ENCODE peak calls at places on chromosomes 2 and 18, in four cellular contexts. K is activated CD8-positive, alpha-beta T cell treated with anti-CD3 and anti-CD28 coated beads for 36 hours; R is AG09309; Z is ovary. A is an unnamed sample.

GRCh38 chr2:143246815-143247744 is 117.9 kb downstream of the ARHGAP15 start:
- DNase-seq in K (peak), R (no peak), Z (no peak), A (no peak)

GRCh38 chr2:5315512-5315911 is 376.7 kb upstream of the SOX11 start:
- DNase-seq in K (no peak), R (no peak), Z (no peak), A (no peak)

GRCh38 chr2:10982931-10983701 is 71.4 kb downstream of the KCNF1 start:
- DNase-seq in K (no peak), R (no peak), Z (no peak), A (no peak)

GRCh38 chr2:15050483-15050882 is 418.0 kb downstream of the LRATD1 start:
- DNase-seq in K (no peak), R (no peak), Z (no peak), A (no peak)

GRCh38 chr2:159149786-159150185 is 136.7 kb downstream of the WDSUB1 start:
- DNase-seq in K (no peak), R (no peak), Z (no peak), A (no peak)

GRCh38 chr2:182650704-182651103 is 65.4 kb upstream of the DNAJC10 start:
- DNase-seq in K (no peak), R (peak), Z (no peak), A (peak)

GRCh38 chr2:181784556-181784955 is 104.2 kb upstream of the NEUROD1 start:
- DNase-seq in K (no peak), R (peak), Z (no peak), A (no peak)

GRCh38 chr2:22795467-22795866 is 589.5 kb upstream of the KLHL29 start:
- DNase-seq in K (no peak), R (no peak), Z (no peak), A (no peak)

GRCh38 chr2:69948032-69948962 is 13.1 kb downstream of the ASPRV1 start:
- DNase-seq in K (no peak), R (no peak), Z (no peak), A (no peak)

GRCh38 chr2:222703866-222704265 is 32.4 kb downstream of the MOGAT1 start:
- DNase-seq in K (no peak), R (no peak), Z (no peak), A (no peak)

GRCh38 chr2:222423632-222424280 is 587 bp upstream of the SGPP2 start:
- DNase-seq in K (peak), R (no peak), Z (peak), A (no peak)

GRCh38 chr18:79933765-79934164 is 17.7 kb downstream of the SLC66A2 start:
- DNase-seq in K (no peak), R (no peak), Z (peak), A (no peak)
- TF ChIP-seq CTCF in K (no peak), R (no peak), Z (no peak), A (no peak)

GRCh38 chr2:239159476-239159911 is 241.3 kb downstream of the HDAC4 start:
- DNase-seq in K (no peak), R (no peak), Z (no peak), A (no peak)

GRCh38 chr2:239157269-239157668 is 243.6 kb downstream of the HDAC4 start:
- DNase-seq in K (no peak), R (no peak), Z (no peak), A (no peak)

GRCh38 chr2:239157766-239158165 is 243.1 kb downstream of the HDAC4 start:
- DNase-seq in K (no peak), R (no peak), Z (peak), A (no peak)

GRCh38 chr2:239160226-239161143 is 240.3 kb downstream of the HDAC4 start:
- DNase-seq in K (peak), R (no peak), Z (peak), A (no peak)

GRCh38 chr2:239158641-239159475 is 242.0 kb downstream of the HDAC4 start:
- DNase-seq in K (no peak), R (no peak), Z (peak), A (no peak)
- TF ChIP-seq CTCF in K (no peak), R (no peak), Z (no peak), A (no peak)

DNA sequence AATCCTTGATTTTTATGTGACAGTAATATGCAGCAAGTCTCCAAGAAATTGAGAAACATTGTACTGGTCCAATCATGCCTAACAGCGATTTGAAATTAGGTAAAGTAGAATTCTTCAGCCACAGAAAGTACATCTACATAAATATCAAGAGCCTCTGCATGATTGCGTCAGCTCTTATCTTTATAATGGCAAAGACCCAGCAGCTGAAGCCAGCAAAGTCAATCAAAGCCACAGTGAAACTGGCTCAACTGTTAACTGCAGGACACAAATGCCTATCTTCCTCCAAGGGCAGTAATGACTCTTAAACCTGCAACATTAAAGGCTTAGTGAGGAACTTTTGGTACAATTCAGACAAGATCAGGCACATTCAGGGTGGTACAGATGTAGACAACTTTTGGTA is 102.5 kb downstream of the BARD1 start:
- DNase-seq in K (no peak), R (no peak), Z (no peak), A (no peak)
- TF ChIP-seq CTCF in K (no peak), R (no peak), Z (no peak), A (no peak)

DNA sequence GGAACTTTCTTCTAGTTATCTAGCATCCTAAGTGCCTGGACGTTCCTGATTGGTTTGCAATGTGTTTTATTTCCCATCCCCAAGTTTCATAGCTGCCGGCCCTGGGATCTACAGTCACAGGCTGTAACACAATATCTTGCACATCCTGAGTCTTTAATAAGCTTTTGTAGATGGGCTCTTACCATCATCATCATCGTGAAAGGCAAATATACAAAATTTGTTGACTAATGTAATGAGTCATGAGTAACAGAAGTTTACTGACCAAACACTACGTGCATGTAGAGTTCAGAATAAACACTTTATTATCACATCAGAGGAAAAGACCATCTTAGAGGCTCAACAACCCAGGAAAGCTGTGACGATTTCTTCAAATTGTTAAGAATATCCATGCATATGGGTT is 8.1 kb upstream of the TYMS start:
- DNase-seq in K (no peak), R (no peak), Z (no peak), A (no peak)
- TF ChIP-seq CTCF in K (no peak), R (no peak), Z (no peak), A (no peak)

DNA sequence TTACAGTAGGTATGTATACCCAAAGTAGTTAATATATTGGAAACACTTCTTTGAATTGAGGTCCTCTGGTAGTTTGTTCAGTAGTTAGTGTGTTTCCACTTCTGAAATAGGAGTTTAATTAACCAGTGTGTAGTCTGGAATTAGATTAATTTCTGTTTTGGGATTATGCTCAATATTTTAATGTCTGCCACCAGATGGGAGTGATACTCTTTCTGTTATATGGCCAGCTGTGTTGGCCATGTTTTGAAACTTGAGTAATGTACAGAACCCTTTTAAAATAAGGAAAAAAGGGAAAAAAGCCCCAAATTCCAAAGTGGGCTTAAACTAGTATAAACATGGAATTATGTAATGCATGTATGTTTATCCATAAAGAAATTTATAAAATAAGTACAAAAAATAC is 147.7 kb downstream of the CTNNA2 start:
- DNase-seq in K (no peak), R (no peak), Z (no peak), A (no peak)
- TF ChIP-seq CTCF in K (no peak), R (no peak), Z (no peak), A (no peak)

A was measured in AG09319.